ENCODE peak calls at places on chromosomes 3 and 15, in eight cellular contexts. One of them, this sample, is unnamed.

GRCh38 chr15:57500979-57501576 is 90.6 kb upstream of the MYZAP start:
- DNase-seq in left ventricle myocardium inferior: no peak
- DNase-seq in mesothelial cell of epicardium: no peak
- DNase-seq in H9: no peak
- DNase-seq in right lobe of liver: no peak
- DNase-seq in chondrocyte: no peak
- DNase-seq in AG10803: peak
- DNase-seq in endodermal cell: peak
- DNase-seq in this sample: no peak

GRCh38 chr3:163891771-163892170 is 1186.5 kb downstream of the SI start:
- DNase-seq in mesothelial cell of epicardium: no peak
- DNase-seq in AG10803: no peak
- DNase-seq in endodermal cell: no peak
- DNase-seq in chondrocyte: no peak
- DNase-seq in H9: no peak
- DNase-seq in left ventricle myocardium inferior: no peak
- DNase-seq in right lobe of liver: no peak
- DNase-seq in this sample: no peak

GRCh38 chr15:75037685-75038084 is 14.3 kb downstream of the PPCDC start:
- DNase-seq in right lobe of liver: no peak
- DNase-seq in left ventricle myocardium inferior: no peak
- DNase-seq in AG10803: no peak
- DNase-seq in mesothelial cell of epicardium: no peak
- DNase-seq in chondrocyte: no peak
- DNase-seq in H9: no peak
- DNase-seq in endodermal cell: no peak
- DNase-seq in this sample: no peak

GRCh38 chr15:72911658-72912057 is 128.1 kb upstream of the ADPGK start:
- DNase-seq in endodermal cell: no peak
- DNase-seq in right lobe of liver: no peak
- DNase-seq in mesothelial cell of epicardium: no peak
- DNase-seq in AG10803: no peak
- DNase-seq in chondrocyte: no peak
- DNase-seq in H9: no peak
- DNase-seq in left ventricle myocardium inferior: no peak
- DNase-seq in this sample: no peak

GRCh38 chr3:28860307-28860706 is 420.6 kb upstream of the RBMS3 start:
- DNase-seq in mesothelial cell of epicardium: no peak
- DNase-seq in chondrocyte: no peak
- DNase-seq in H9: no peak
- DNase-seq in endodermal cell: no peak
- DNase-seq in left ventricle myocardium inferior: peak
- DNase-seq in right lobe of liver: no peak
- DNase-seq in AG10803: peak
- DNase-seq in this sample: no peak

GRCh38 chr15:101267320-101268104 is 9.8 kb downstream of the SELENOS start:
- DNase-seq in endodermal cell: peak
- DNase-seq in AG10803: peak
- DNase-seq in mesothelial cell of epicardium: no peak
- DNase-seq in H9: peak
- DNase-seq in chondrocyte: no peak
- DNase-seq in left ventricle myocardium inferior: no peak
- DNase-seq in right lobe of liver: no peak
- DNase-seq in this sample: no peak

GRCh38 chr15:89177633-89178306 is 43.6 kb downstream of the RLBP1 start:
- DNase-seq in endodermal cell: peak
- DNase-seq in H9: peak
- DNase-seq in AG10803: peak
- DNase-seq in chondrocyte: no peak
- DNase-seq in mesothelial cell of epicardium: peak
- DNase-seq in right lobe of liver: no peak
- DNase-seq in left ventricle myocardium inferior: peak
- DNase-seq in this sample: peak

GRCh38 chr3:120275553-120276092 is 9.4 kb downstream of the GPR156 start:
- DNase-seq in chondrocyte: no peak
- DNase-seq in right lobe of liver: no peak
- DNase-seq in H9: no peak
- DNase-seq in left ventricle myocardium inferior: no peak
- DNase-seq in endodermal cell: no peak
- DNase-seq in AG10803: no peak
- DNase-seq in mesothelial cell of epicardium: no peak
- DNase-seq in this sample: no peak

GRCh38 chr15:82585072-82585471 is 44.8 kb upstream of the RPS17 start:
- DNase-seq in endodermal cell: no peak
- DNase-seq in chondrocyte: no peak
- DNase-seq in right lobe of liver: no peak
- DNase-seq in left ventricle myocardium inferior: no peak
- DNase-seq in mesothelial cell of epicardium: no peak
- DNase-seq in H9: no peak
- DNase-seq in AG10803: peak
- DNase-seq in this sample: no peak

GRCh38 chr3:160538906-160539305 is 26.5 kb downstream of the KPNA4 start:
- DNase-seq in right lobe of liver: no peak
- DNase-seq in chondrocyte: no peak
- DNase-seq in mesothelial cell of epicardium: no peak
- DNase-seq in AG10803: no peak
- DNase-seq in H9: no peak
- DNase-seq in endodermal cell: no peak
- DNase-seq in left ventricle myocardium inferior: no peak
- DNase-seq in this sample: no peak

GRCh38 chr3:127183931-127184869 is 8.7 kb upstream of the PRR23E start:
- DNase-seq in right lobe of liver: no peak
- DNase-seq in chondrocyte: no peak
- DNase-seq in H9: no peak
- DNase-seq in endodermal cell: no peak
- DNase-seq in AG10803: no peak
- DNase-seq in left ventricle myocardium inferior: no peak
- DNase-seq in mesothelial cell of epicardium: peak
- DNase-seq in this sample: no peak

GRCh38 chr3:141321109-141321497 is 47.2 kb upstream of the ZBTB38 start:
- DNase-seq in endodermal cell: no peak
- DNase-seq in chondrocyte: no peak
- DNase-seq in H9: no peak
- DNase-seq in mesothelial cell of epicardium: no peak
- DNase-seq in right lobe of liver: no peak
- DNase-seq in AG10803: peak
- DNase-seq in left ventricle myocardium inferior: no peak
- DNase-seq in this sample: no peak

GRCh38 chr15:67163180-67163579 is 91.3 kb downstream of the AAGAB start:
- DNase-seq in AG10803: no peak
- DNase-seq in mesothelial cell of epicardium: no peak
- DNase-seq in endodermal cell: no peak
- DNase-seq in chondrocyte: no peak
- DNase-seq in left ventricle myocardium inferior: no peak
- DNase-seq in H9: no peak
- DNase-seq in right lobe of liver: no peak
- DNase-seq in this sample: no peak

GRCh38 chr15:77538793-77539487 is 93.8 kb downstream of the LINGO1 start:
- DNase-seq in mesothelial cell of epicardium: no peak
- DNase-seq in left ventricle myocardium inferior: no peak
- DNase-seq in endodermal cell: no peak
- DNase-seq in H9: no peak
- DNase-seq in chondrocyte: peak
- DNase-seq in right lobe of liver: no peak
- DNase-seq in AG10803: no peak
- DNase-seq in this sample: no peak

GRCh38 chr3:13144163-13145023 is 71.2 kb upstream of the IQSEC1 start:
- DNase-seq in chondrocyte: peak
- DNase-seq in left ventricle myocardium inferior: no peak
- DNase-seq in AG10803: no peak
- DNase-seq in H9: no peak
- DNase-seq in mesothelial cell of epicardium: no peak
- DNase-seq in right lobe of liver: peak
- DNase-seq in endodermal cell: peak
- DNase-seq in this sample: no peak

GRCh38 chr3:89113887-89114840 is 6.7 kb downstream of the EPHA3 start:
- DNase-seq in endodermal cell: peak
- DNase-seq in H9: peak
- DNase-seq in mesothelial cell of epicardium: peak
- DNase-seq in AG10803: peak
- DNase-seq in chondrocyte: peak
- DNase-seq in left ventricle myocardium inferior: peak
- DNase-seq in right lobe of liver: peak
- DNase-seq in this sample: peak

GRCh38 chr3:45608885-45609284 is 14.3 kb downstream of the LIMD1 start:
- DNase-seq in chondrocyte: no peak
- DNase-seq in endodermal cell: no peak
- DNase-seq in left ventricle myocardium inferior: no peak
- DNase-seq in AG10803: peak
- DNase-seq in right lobe of liver: no peak
- DNase-seq in H9: no peak
- DNase-seq in mesothelial cell of epicardium: no peak
- DNase-seq in this sample: no peak

GRCh38 chr3:151268267-151269235 is 9.8 kb downstream of the P2RY14 start:
- DNase-seq in chondrocyte: no peak
- DNase-seq in AG10803: no peak
- DNase-seq in right lobe of liver: no peak
- DNase-seq in endodermal cell: no peak
- DNase-seq in mesothelial cell of epicardium: no peak
- DNase-seq in H9: no peak
- DNase-seq in left ventricle myocardium inferior: no peak
- DNase-seq in this sample: no peak

GRCh38 chr3:32336123-32336518 is 55.5 kb upstream of the CMTM7 start:
- DNase-seq in AG10803: no peak
- DNase-seq in chondrocyte: no peak
- DNase-seq in mesothelial cell of epicardium: peak
- DNase-seq in right lobe of liver: no peak
- DNase-seq in endodermal cell: no peak
- DNase-seq in left ventricle myocardium inferior: no peak
- DNase-seq in H9: no peak
- DNase-seq in this sample: no peak

GRCh38 chr3:167057586-167057985 is 322.5 kb downstream of the ZBBX start:
- DNase-seq in H9: no peak
- DNase-seq in right lobe of liver: no peak
- DNase-seq in AG10803: no peak
- DNase-seq in chondrocyte: no peak
- DNase-seq in mesothelial cell of epicardium: no peak
- DNase-seq in endodermal cell: no peak
- DNase-seq in left ventricle myocardium inferior: no peak
- DNase-seq in this sample: no peak

DNA sequence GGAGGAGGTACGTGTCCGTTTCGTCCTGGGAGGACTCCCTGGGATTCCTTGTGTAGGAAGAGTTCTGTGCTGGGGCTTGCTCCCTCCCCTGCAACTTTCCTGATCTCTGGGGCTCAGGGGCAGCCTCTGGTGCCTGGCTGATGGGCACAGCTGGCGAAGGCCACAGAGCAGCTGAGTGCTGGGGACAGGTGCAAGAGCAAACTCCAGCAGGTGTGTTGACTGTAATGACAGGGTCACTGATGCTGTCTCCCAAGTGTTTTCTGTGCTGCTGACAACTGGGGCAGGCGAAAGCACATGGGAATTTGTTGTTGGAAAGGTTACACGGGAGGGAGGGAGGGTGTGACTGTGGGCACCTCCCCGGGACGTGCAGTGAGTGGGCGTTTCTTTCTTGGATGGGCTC is 21.6 kb downstream of the CPN2 start:
- DNase-seq in mesothelial cell of epicardium: no peak
- DNase-seq in right lobe of liver: no peak
- DNase-seq in endodermal cell: no peak
- DNase-seq in H9: no peak
- DNase-seq in chondrocyte: no peak
- DNase-seq in AG10803: no peak
- DNase-seq in left ventricle myocardium inferior: no peak
- DNase-seq in this sample: no peak
- TF ChIP-seq CTCF in mesothelial cell of epicardium: no peak
- TF ChIP-seq CTCF in right lobe of liver: no peak
- TF ChIP-seq CTCF in endodermal cell: no peak
- TF ChIP-seq CTCF in H9: no peak
- TF ChIP-seq CTCF in chondrocyte: no peak
- TF ChIP-seq CTCF in AG10803: no peak
- TF ChIP-seq CTCF in left ventricle myocardium inferior: no peak
- TF ChIP-seq CTCF in this sample: no peak

DNA sequence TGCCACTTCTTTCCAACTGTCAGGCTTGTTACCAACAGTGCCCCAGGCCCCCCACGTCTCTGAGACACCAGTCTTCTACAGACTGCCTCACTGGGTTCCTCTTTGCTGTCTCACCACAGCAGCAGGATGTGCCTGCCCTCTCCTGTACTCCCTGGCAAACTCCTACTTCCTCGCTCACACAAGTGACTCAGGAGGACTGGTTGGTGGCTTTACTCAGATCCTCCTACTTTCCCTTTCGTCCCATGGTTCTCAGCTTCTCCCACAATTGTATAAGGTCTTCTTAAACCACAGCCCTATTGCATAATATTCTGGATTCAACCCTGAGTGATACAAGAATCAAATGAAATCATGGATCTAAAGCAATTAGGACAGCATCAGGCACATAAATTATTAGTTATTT is 246.6 kb upstream of the PROK2 start:
- DNase-seq in chondrocyte: no peak
- DNase-seq in AG10803: peak
- DNase-seq in H9: no peak
- DNase-seq in right lobe of liver: no peak
- DNase-seq in mesothelial cell of epicardium: no peak
- DNase-seq in endodermal cell: no peak
- DNase-seq in left ventricle myocardium inferior: peak
- DNase-seq in this sample: no peak
- TF ChIP-seq CTCF in chondrocyte: no peak
- TF ChIP-seq CTCF in AG10803: peak
- TF ChIP-seq CTCF in H9: no peak
- TF ChIP-seq CTCF in right lobe of liver: no peak
- TF ChIP-seq CTCF in mesothelial cell of epicardium: no peak
- TF ChIP-seq CTCF in endodermal cell: no peak
- TF ChIP-seq CTCF in left ventricle myocardium inferior: no peak
- TF ChIP-seq CTCF in this sample: no peak

DNA sequence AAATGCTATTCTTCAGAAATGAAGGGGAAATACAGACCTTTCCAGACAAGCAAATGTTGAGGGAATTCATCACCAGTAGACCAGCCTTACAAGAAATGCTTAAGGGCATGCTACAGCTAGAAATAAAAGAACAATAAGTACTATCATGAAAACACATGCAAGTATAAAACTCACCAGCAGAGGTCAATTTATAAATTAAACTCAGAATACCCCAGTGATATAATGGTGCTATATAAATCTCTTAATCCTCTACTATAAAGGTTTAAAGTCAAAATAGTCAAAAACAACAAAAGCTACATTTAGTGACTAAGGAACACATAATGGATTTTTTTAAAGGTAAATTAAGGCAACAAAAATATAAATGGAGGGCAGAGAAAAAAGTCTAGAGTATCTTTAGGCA is 142.5 kb downstream of the CPNE4 start:
- DNase-seq in mesothelial cell of epicardium: no peak
- DNase-seq in right lobe of liver: no peak
- DNase-seq in endodermal cell: no peak
- DNase-seq in AG10803: no peak
- DNase-seq in left ventricle myocardium inferior: no peak
- DNase-seq in H9: no peak
- DNase-seq in chondrocyte: no peak
- DNase-seq in this sample: no peak
- TF ChIP-seq CTCF in mesothelial cell of epicardium: peak
- TF ChIP-seq CTCF in right lobe of liver: no peak
- TF ChIP-seq CTCF in endodermal cell: peak
- TF ChIP-seq CTCF in AG10803: peak
- TF ChIP-seq CTCF in left ventricle myocardium inferior: no peak
- TF ChIP-seq CTCF in H9: peak
- TF ChIP-seq CTCF in chondrocyte: peak
- TF ChIP-seq CTCF in this sample: peak

DNA sequence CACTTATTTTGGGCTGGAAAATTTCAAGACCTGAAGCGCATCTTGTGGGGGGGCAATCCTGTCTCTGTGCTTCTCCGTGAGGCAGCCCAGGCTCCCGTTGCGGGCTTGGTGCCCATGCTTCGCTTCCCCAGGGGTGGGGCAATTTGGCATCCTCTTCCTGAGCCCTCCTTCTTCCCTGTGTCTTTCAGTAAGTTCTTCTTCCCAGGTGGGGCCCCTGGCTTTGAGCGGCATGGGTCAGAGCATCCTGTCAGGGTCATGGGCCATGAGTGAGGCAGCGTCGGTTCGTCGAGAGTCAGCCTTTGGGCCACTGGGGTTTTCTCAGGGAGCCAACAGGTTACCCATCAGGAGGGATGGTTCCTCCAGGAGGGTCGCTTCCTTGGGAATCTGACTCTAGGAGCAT is 200.7 kb downstream of the UBE3A start:
- DNase-seq in right lobe of liver: no peak
- DNase-seq in H9: no peak
- DNase-seq in endodermal cell: no peak
- DNase-seq in left ventricle myocardium inferior: peak
- DNase-seq in mesothelial cell of epicardium: no peak
- DNase-seq in AG10803: no peak
- DNase-seq in chondrocyte: peak
- DNase-seq in this sample: no peak
- TF ChIP-seq CTCF in right lobe of liver: no peak
- TF ChIP-seq CTCF in H9: no peak
- TF ChIP-seq CTCF in endodermal cell: no peak
- TF ChIP-seq CTCF in left ventricle myocardium inferior: no peak
- TF ChIP-seq CTCF in mesothelial cell of epicardium: no peak
- TF ChIP-seq CTCF in AG10803: no peak
- TF ChIP-seq CTCF in chondrocyte: no peak
- TF ChIP-seq CTCF in this sample: no peak